ENCODE peak calls at places on chromosomes 4 and X, in seven cellular contexts. R is HCT116, H is PC-9, L is PC-3, J is GM23338, S is GM23248, V is MM.1S. O is an unnamed sample.
A peak's percentile ranks its signal among the peaks of the same experiment; 100 is the strongest.

GRCh38 chr4:19961092-19961491 is 290.6 kb upstream of the SLIT2 start:
- DNase-seq in R (no peak), H (no peak), L (no peak), J (no peak), S (peak; percentile 58), V (no peak), O (no peak)

GRCh38 chr4:121479801-121480200 is 99.0 kb upstream of the QRFPR start:
- DNase-seq in R (peak; percentile 8), H (no peak), L (peak; percentile 59), J (no peak), S (peak; percentile 16), V (no peak), O (no peak)

GRCh38 chr4:185822791-185823190 is 10.8 kb upstream of the SORBS2 start:
- DNase-seq in R (no peak), H (no peak), L (no peak), J (no peak), S (no peak), V (no peak), O (no peak)

GRCh38 chr4:156941940-156942548 is 29.6 kb downstream of the PDGFC start:
- DNase-seq in R (no peak), H (peak; percentile 37), L (peak; percentile 90), J (peak; percentile 78), S (no peak), V (no peak), O (peak; percentile 87)

GRCh38 chr4:21768349-21769310 is 179.9 kb downstream of the KCNIP4 start:
- DNase-seq in R (peak; percentile 28), H (no peak), L (peak; percentile 60), J (peak; percentile 79), S (peak; percentile 62), V (peak; percentile 55), O (peak; percentile 54)

GRCh38 chr4:89212666-89213381 is 94.8 kb downstream of the GPRIN3 start:
- DNase-seq in R (no peak), H (no peak), L (no peak), J (no peak), S (peak; percentile 59), V (no peak), O (no peak)

GRCh38 chr4:113686950-113687718 is 74.4 kb downstream of the CAMK2D start:
- DNase-seq in R (no peak), H (no peak), L (no peak), J (no peak), S (peak; percentile 17), V (no peak), O (no peak)

GRCh38 chr4:102535398-102536082 is 34.4 kb downstream of the NFKB1 start:
- DNase-seq in R (no peak), H (no peak), L (peak; percentile 60), J (no peak), S (peak; percentile 70), V (no peak), O (no peak)

GRCh38 chr4:87930629-87931028 is 44.9 kb upstream of the SPP1 start:
- DNase-seq in R (no peak), H (no peak), L (no peak), J (no peak), S (no peak), V (no peak), O (no peak)

GRCh38 chr4:185729300-185729912 is 82.6 kb downstream of the SORBS2 start:
- DNase-seq in R (no peak), H (no peak), L (no peak), J (no peak), S (no peak), V (no peak), O (no peak)

GRCh38 chr4:64940698-64941097 is 531.4 kb upstream of the TECRL start:
- DNase-seq in R (no peak), H (peak; percentile 0), L (peak; percentile 95), J (no peak), S (peak; percentile 1), V (no peak), O (no peak)

GRCh38 chr4:163548481-163549243 is 54.2 kb downstream of the TMA16 start:
- DNase-seq in R (no peak), H (peak; percentile 14), L (peak; percentile 65), J (peak; percentile 68), S (peak; percentile 79), V (peak; percentile 50), O (peak; percentile 71)

GRCh38 chr4:2850966-2851782 is 7.5 kb downstream of the ADD1 start:
- DNase-seq in R (no peak), H (no peak), L (no peak), J (no peak), S (peak; percentile 17), V (no peak), O (no peak)

GRCh38 chr4:76974150-76974549 is 24.6 kb downstream of the SEPTIN11 start:
- DNase-seq in R (no peak), H (no peak), L (no peak), J (no peak), S (no peak), V (no peak), O (no peak)

GRCh38 chrX:25015486-25016360 is at the start of gene ARX:
- DNase-seq in R (peak; percentile 55), H (peak; percentile 38), L (no peak), J (peak; percentile 88), S (peak; percentile 65), V (no peak), O (peak; percentile 86)

GRCh38 chrX:24934279-24934678 is 81.5 kb downstream of the ARX start:
- DNase-seq in R (no peak), H (no peak), L (no peak), J (no peak), S (no peak), V (no peak), O (no peak)

DNA sequence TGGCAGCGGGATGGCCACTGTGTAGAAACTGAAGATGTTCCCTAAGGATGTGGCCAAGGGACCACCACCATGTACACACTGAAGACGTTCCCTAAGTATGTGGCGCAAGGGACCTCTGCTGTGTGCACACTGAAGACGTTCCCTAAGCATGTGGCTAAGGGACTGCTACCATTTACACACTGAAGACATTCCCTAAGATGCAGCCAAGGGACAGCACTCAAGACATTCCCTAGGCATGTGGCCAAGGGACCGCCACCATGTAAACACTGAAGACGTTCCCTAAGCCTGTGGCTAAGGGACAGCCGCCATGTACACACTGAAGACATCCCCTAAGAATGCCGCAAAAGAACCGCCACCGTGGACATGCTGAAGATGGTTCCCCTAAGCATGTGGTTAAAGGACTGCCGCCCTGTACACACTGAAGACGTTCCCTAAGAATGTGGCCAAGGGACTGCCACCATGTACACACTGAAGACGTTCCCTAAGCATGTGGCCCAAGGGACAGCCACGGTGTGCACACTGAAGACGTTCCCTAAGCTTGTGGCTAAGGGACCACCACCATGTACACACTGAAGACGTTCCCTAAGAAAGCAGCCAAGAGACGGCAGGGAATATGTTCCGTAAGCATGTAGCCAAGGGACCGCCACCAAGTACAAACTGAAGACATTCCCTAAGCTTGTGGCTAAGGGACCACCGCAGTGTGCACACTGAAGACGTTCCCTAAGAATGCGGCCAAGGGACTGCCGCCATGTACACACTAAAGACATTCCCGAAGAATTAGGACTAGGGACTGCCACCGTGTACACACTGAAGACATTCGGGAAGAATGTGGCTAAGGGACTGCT is 43.3 kb downstream of the DHRSX start:
- DNase-seq in R (peak; percentile 98), H (no peak), L (no peak), J (peak; percentile 85), S (no peak), V (no peak), O (no peak)
- TF ChIP-seq EZH2 in R (no peak), H (no peak), L (no peak), J (no peak), S (no peak), V (no peak), O (no peak)

GRCh38 chrX:3154386-3154991 is 113.2 kb downstream of the ARSF start:
- DNase-seq in R (no peak), H (no peak), L (no peak), J (no peak), S (no peak), V (no peak), O (no peak)

GRCh38 chrX:3160771-3161170 is 119.5 kb downstream of the ARSF start:
- DNase-seq in R (no peak), H (no peak), L (no peak), J (peak; percentile 13), S (no peak), V (no peak), O (no peak)

GRCh38 chrX:3165808-3166207 is 124.5 kb downstream of the ARSF start:
- DNase-seq in R (no peak), H (no peak), L (no peak), J (no peak), S (no peak), V (no peak), O (no peak)

GRCh38 chrX:3161686-3162085 is 120.4 kb downstream of the ARSF start:
- DNase-seq in R (no peak), H (no peak), L (no peak), J (no peak), S (peak; percentile 74), V (no peak), O (no peak)

GRCh38 chrX:3159995-3160715 is 118.9 kb downstream of the ARSF start:
- DNase-seq in R (no peak), H (no peak), L (no peak), J (no peak), S (no peak), V (no peak), O (no peak)
- H3K9me2 ChIP-seq in R (no peaks in the 10 kb centered on the region), H (no peaks in the 10 kb centered on the region), L (no peaks in the 10 kb centered on the region), J (no peaks in the 10 kb centered on the region), S (no peaks in the 10 kb centered on the region), V (no peaks in the 10 kb centered on the region), O (no peaks in the 10 kb centered on the region)

GRCh38 chr4:153432971-153433752 is 33.0 kb upstream of the TMEM131L start:
- DNase-seq in R (peak; percentile 77), H (peak; percentile 72), L (peak; percentile 91), J (peak; percentile 80), S (peak; percentile 89), V (peak; percentile 95), O (peak; percentile 58)
- H3K4me1 ChIP-seq in R (peaks cover 14% of the 10 kb centered on the region), H (peaks cover 8% of the 10 kb centered on the region), L (peaks cover 7% of the 10 kb centered on the region), J (no peaks in the 10 kb centered on the region), S (peaks cover 3% of the 10 kb centered on the region), V (peaks cover 11% of the 10 kb centered on the region), O (no peaks in the 10 kb centered on the region)

GRCh38 chr4:112378858-112379257 is 81.7 kb downstream of the ALPK1 start:
- DNase-seq in R (no peak), H (no peak), L (no peak), J (peak; percentile 17), S (peak; percentile 37), V (no peak), O (no peak)
- TF ChIP-seq EZH2 in R (no peak), H (no peak), L (no peak), J (no peak), S (no peak), V (no peak), O (no peak)

GRCh38 chr4:45471335-45471734 is 652.5 kb downstream of the GABRG1 start:
- DNase-seq in R (no peak), H (no peak), L (no peak), J (no peak), S (no peak), V (no peak), O (no peak)
- H3K9me2 ChIP-seq in R (no peaks in the 10 kb centered on the region), H (no peaks in the 10 kb centered on the region), L (no peaks in the 10 kb centered on the region), J (no peaks in the 10 kb centered on the region), S (no peaks in the 10 kb centered on the region), V (no peaks in the 10 kb centered on the region), O (no peaks in the 10 kb centered on the region)

O was measured in hepatocyte.